ENCODE peak calls at places on chromosomes 7 and 10, in five cellular contexts. X is IMR-90, G is HepG2, F is body of pancreas, E is RWPE1. R is an unnamed sample.

GRCh38 chr10:76350583-76350982 is 919.2 kb downstream of the LRMDA start:
- DNase-seq in X (no peak), G (no peak), F (no peak), E (no peak), R (no peak)

GRCh38 chr10:15789793-15790525 is 70.2 kb upstream of the ITGA8 start:
- DNase-seq in X (peak; percentile 95), G (no peak), F (no peak), E (no peak), R (no peak)

GRCh38 chr7:26006421-26006820 is 145.6 kb upstream of the NFE2L3 start:
- DNase-seq in X (no peak), G (no peak), F (peak; percentile 54), E (no peak), R (no peak)

GRCh38 chr7:106094780-106095179 is 17.3 kb downstream of the SYPL1 start:
- DNase-seq in X (no peak), G (no peak), F (no peak), E (no peak), R (no peak)

GRCh38 chr7:4774804-4775280 is 581 bp upstream of the AP5Z1 start:
- DNase-seq in X (peak; percentile 75), G (peak; percentile 48), F (peak; percentile 54), E (peak; percentile 72), R (no peak)

GRCh38 chr10:105586451-105587098 is 945.5 kb downstream of the SORCS3 start:
- DNase-seq in X (peak; percentile 41), G (no peak), F (no peak), E (no peak), R (no peak)

GRCh38 chr7:111138196-111138569 is 47.3 kb downstream of the LRRN3 start:
- DNase-seq in X (peak; percentile 57), G (no peak), F (peak; percentile 3), E (no peak), R (no peak)

GRCh38 chr7:123437447-123437995 is 96.9 kb downstream of the IQUB start:
- DNase-seq in X (no peak), G (no peak), F (no peak), E (no peak), R (no peak)

GRCh38 chr10:89373916-89374711 is 3.7 kb upstream of the IFIT1B start:
- DNase-seq in X (peak; percentile 94), G (peak; percentile 93), F (peak; percentile 97), E (no peak), R (peak; percentile 95)

GRCh38 chr10:4354382-4354812 is 471.6 kb upstream of the AKR1E2 start:
- DNase-seq in X (peak; percentile 36), G (no peak), F (no peak), E (peak; percentile 86), R (no peak)

GRCh38 chr10:18918545-18918944 is 130.1 kb upstream of the MALRD1 start:
- DNase-seq in X (peak; percentile 98), G (no peak), F (no peak), E (peak; percentile 6), R (no peak)

GRCh38 chr7:130141161-130141857 is 63.9 kb downstream of the TMEM209 start:
- DNase-seq in X (peak; percentile 73), G (no peak), F (peak; percentile 84), E (no peak), R (peak; percentile 66)

GRCh38 chr10:77834540-77834939 is 92.0 kb downstream of the DLG5 start:
- DNase-seq in X (no peak), G (no peak), F (no peak), E (no peak), R (no peak)

GRCh38 chr10:33139191-33139646 is 181.2 kb upstream of the ITGB1 start:
- DNase-seq in X (no peak), G (no peak), F (no peak), E (no peak), R (no peak)

GRCh38 chr10:97356918-97357317 is 22.4 kb upstream of the FRAT2 start:
- DNase-seq in X (no peak), G (no peak), F (no peak), E (no peak), R (no peak)

GRCh38 chr10:73424478-73424877 is 8.9 kb downstream of the MSS51 start:
- DNase-seq in X (no peak), G (no peak), F (no peak), E (no peak), R (no peak)

GRCh38 chr10:58027431-58027830 is 240.3 kb downstream of the IPMK start:
- DNase-seq in X (peak; percentile 22), G (no peak), F (no peak), E (no peak), R (no peak)

GRCh38 chr7:869348-869747 is 7.0 kb upstream of the GET4 start:
- DNase-seq in X (no peak), G (no peak), F (no peak), E (no peak), R (no peak)

GRCh38 chr7:138226001-138226476 is 149.8 kb downstream of the AKR1D1 start:
- DNase-seq in X (no peak), G (peak; percentile 59), F (peak; percentile 11), E (no peak), R (no peak)

GRCh38 chr10:22612316-22612715 is 102.1 kb downstream of the PIP4K2A start:
- DNase-seq in X (no peak), G (no peak), F (no peak), E (no peak), R (no peak)

GRCh38 chr10:22611425-22612111 is 102.8 kb downstream of the PIP4K2A start:
- DNase-seq in X (no peak), G (no peak), F (no peak), E (no peak), R (no peak)

GRCh38 chr10:22613011-22613410 is 101.4 kb downstream of the PIP4K2A start:
- DNase-seq in X (no peak), G (no peak), F (no peak), E (no peak), R (no peak)

GRCh38 chr10:22609719-22610118 is 104.7 kb downstream of the PIP4K2A start:
- DNase-seq in X (no peak), G (no peak), F (no peak), E (no peak), R (no peak)

DNA sequence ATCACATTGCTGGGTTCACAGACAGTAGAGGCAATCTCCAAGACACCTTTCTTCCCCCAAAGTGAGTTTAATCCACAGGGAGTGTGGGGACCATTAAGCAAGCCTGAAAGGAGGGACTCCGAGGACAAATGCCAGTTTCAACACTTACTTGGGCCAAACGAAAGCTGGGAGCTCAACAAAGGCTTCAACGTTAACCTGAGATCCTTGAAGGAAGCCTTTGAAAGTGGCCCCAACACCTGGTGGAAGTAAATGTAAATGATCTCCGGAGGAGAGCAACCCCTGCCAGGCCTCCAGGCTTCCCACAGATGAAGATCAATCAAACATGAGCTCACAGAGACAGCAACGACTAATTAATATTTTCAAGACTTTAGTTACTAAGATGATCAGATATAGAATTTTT is 103.8 kb downstream of the PIP4K2A start:
- DNase-seq in X (no peak), G (no peak), F (no peak), E (no peak), R (no peak)
- H3K27ac ChIP-seq in X (no peak overlapping the region), G (no peak overlapping the region), F (no peak overlapping the region), E (no peak overlapping the region), R (peak overlapping the region; percentile 56)

GRCh38 chr10:45403151-45403550 is 29.1 kb downstream of the ALOX5 start:
- DNase-seq in X (peak; percentile 22), G (no peak), F (no peak), E (peak; percentile 23), R (no peak)

GRCh38 chr10:45407542-45407941 is 33.5 kb downstream of the ALOX5 start:
- DNase-seq in X (no peak), G (no peak), F (no peak), E (no peak), R (no peak)

GRCh38 chr10:45408421-45409319 is 34.7 kb downstream of the ALOX5 start:
- DNase-seq in X (no peak), G (no peak), F (peak; percentile 80), E (no peak), R (no peak)

GRCh38 chr10:45404770-45405120 is 30.7 kb downstream of the ALOX5 start:
- DNase-seq in X (no peak), G (no peak), F (no peak), E (no peak), R (no peak)

GRCh38 chr10:45404087-45404769 is 30.2 kb downstream of the ALOX5 start:
- DNase-seq in X (no peak), G (no peak), F (peak; percentile 65), E (no peak), R (no peak)
- H3K27ac ChIP-seq in X (no peak overlapping the region), G (no peak overlapping the region), F (no peak overlapping the region), E (no peak overlapping the region), R (no peak overlapping the region)

DNA sequence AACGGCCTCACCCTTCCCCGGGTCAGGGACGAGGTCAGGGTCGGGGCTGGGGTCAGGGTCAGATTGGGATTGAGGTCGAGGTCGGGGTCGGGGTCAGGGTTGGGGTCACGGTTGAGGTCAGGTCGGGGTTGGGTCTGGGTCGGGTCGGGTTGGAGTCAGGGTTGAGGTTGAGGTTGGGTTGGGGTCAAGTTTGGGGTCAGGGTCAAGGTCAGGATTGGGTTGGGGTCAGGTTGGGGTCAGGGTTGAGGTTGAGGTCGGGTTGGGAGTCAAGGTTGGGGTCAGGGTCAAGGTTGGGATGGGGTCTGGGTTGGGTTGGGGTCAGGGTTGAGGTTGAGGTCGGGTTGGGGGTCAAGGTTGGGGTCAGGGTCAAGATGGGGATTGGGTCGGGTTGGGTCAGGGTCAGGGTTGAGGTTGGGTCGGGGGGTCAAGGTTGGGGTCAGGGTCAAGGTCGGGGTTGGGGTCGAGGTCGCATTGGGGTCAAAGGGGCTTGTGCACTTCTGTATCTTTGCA is 131.4 kb downstream of the VIPR2 start:
- DNase-seq in X (no peak), G (no peak), F (no peak), E (no peak), R (no peak)
- H3K27ac ChIP-seq in X (peak overlapping the region; percentile 84), G (no peak overlapping the region), F (peak overlapping the region; percentile 56), E (no peak overlapping the region), R (peak overlapping the region; percentile 86)

GRCh38 chr7:131233193-131233592 is 94.5 kb upstream of the MKLN1 start:
- DNase-seq in X (no peak), G (no peak), F (no peak), E (no peak), R (no peak)

GRCh38 chr7:131235489-131236317 is 92.0 kb upstream of the MKLN1 start:
- DNase-seq in X (peak; percentile 100), G (peak; percentile 16), F (peak; percentile 61), E (peak; percentile 86), R (peak; percentile 21)

GRCh38 chr7:131234719-131235488 is 92.8 kb upstream of the MKLN1 start:
- DNase-seq in X (peak; percentile 13), G (no peak), F (no peak), E (no peak), R (no peak)

GRCh38 chr7:131232768-131233167 is 94.9 kb upstream of the MKLN1 start:
- DNase-seq in X (no peak), G (no peak), F (no peak), E (no peak), R (no peak)

DNA sequence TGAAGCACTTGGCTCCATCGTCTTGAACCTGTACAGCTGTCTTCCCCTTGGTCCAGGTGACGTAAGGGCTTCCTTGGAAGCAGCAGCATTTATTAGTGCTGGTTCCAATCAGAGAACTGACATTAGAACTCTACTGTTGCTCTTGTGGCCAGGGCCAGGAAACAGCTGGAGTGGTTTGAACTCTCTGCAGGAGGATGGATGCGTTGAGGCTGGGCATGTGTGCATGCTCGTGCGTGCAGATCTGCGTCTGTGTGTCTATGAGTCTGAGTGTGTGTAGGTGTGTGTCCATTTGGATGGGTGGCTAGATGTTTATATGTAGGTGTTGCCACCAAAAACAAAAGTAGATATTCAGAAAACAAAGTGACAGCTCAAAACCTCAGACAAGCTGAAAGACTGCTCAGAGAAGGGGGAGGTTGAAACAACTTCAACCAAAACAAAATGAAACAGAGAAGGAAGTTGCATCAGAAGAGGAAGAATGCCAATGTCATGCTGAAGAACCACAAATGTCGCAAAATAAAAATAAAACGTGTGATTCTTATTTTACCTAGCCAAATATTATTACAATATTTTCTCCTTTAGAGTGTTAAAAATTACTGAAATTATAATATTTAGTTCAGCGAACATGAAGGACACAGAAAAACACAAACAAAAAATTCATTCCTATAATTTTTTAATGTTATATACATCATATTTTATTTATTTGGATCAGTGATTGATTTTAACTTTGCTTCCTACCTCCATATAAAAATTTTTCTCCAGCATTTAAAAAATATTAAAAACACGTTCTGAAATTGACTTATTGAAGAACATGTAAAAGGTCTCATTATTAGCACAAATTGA is 96.1 kb upstream of the MKLN1 start:
- DNase-seq in X (peak; percentile 79), G (no peak), F (peak; percentile 35), E (no peak), R (no peak)
- H3K27ac ChIP-seq in X (peak overlapping the region; percentile 80), G (no peak overlapping the region), F (no peak overlapping the region), E (no peak overlapping the region), R (peak overlapping the region; percentile 53)

R was measured in caudate nucleus.